ENCODE peak calls at places on chromosomes 13 and 19, in seven cellular contexts. B is activated naive CD4-positive, alpha-beta T cell; L is SJCRH30; P is left colon; E is stimulated activated CD4-positive, alpha-beta T cell treated with anti-CD3 and anti-CD28 coated beads, Interleukin-2, amount 100 ng/mL, for 4 hours; X is SK-N-DZ; F is GM13977. N is an unnamed sample.

GRCh38 chr13:110832531-110832930 is 82.3 kb downstream of the ANKRD10 start:
- DNase-seq in B (no peak), L (no peak), P (no peak), E (no peak), X (no peak), F (no peak), N (no peak)

GRCh38 chr19:34428549-34429285 is 536 bp downstream of the UBA2 start:
- DNase-seq in B (no peak), L (peak; percentile 42), P (peak; percentile 54), E (peak; percentile 3), X (peak; percentile 4), F (peak; percentile 65), N (peak; percentile 75)

GRCh38 chr13:20616059-20616797 is 49.3 kb downstream of the IFT88 start:
- DNase-seq in B (no peak), L (no peak), P (no peak), E (no peak), X (no peak), F (no peak), N (no peak)

GRCh38 chr13:113791761-113792160 is 32.7 kb downstream of the TMEM255B start:
- DNase-seq in B (no peak), L (no peak), P (no peak), E (no peak), X (no peak), F (no peak), N (no peak)

GRCh38 chr13:30355405-30355741 is 48.0 kb upstream of the KATNAL1 start:
- DNase-seq in B (peak; percentile 22), L (peak; percentile 81), P (peak; percentile 52), E (peak; percentile 10), X (peak; percentile 69), F (peak; percentile 62), N (peak; percentile 54)

GRCh38 chr13:101757446-101758039 is 305.1 kb downstream of the ITGBL1 start:
- DNase-seq in B (no peak), L (peak; percentile 52), P (no peak), E (no peak), X (peak; percentile 55), F (peak; percentile 36), N (peak; percentile 17)

GRCh38 chr13:84609716-84610115 is 727.4 kb upstream of the SLITRK1 start:
- DNase-seq in B (no peak), L (no peak), P (no peak), E (no peak), X (no peak), F (no peak), N (no peak)

GRCh38 chr13:111422352-111422751 is 101.9 kb downstream of the TEX29 start:
- DNase-seq in B (no peak), L (no peak), P (no peak), E (no peak), X (no peak), F (no peak), N (no peak)

GRCh38 chr19:49533551-49534488 is 6.0 kb downstream of the RCN3 start:
- DNase-seq in B (peak; percentile 87), L (no peak), P (peak; percentile 77), E (peak; percentile 78), X (peak; percentile 54), F (peak; percentile 83), N (peak; percentile 86)

GRCh38 chr13:64305246-64305645 is 2889.6 kb upstream of the PCDH20 start:
- DNase-seq in B (no peak), L (no peak), P (no peak), E (no peak), X (no peak), F (no peak), N (no peak)

GRCh38 chr13:47250141-47250540 is 353.3 kb upstream of the HTR2A start:
- DNase-seq in B (no peak), L (no peak), P (no peak), E (no peak), X (no peak), F (no peak), N (no peak)

GRCh38 chr19:35168261-35168660 is 13.7 kb downstream of the FXYD5 start:
- DNase-seq in B (no peak), L (no peak), P (no peak), E (no peak), X (no peak), F (no peak), N (peak; percentile 4)

GRCh38 chr19:19670070-19670551 is 1.5 kb downstream of the ZNF101 start:
- DNase-seq in B (no peak), L (no peak), P (no peak), E (no peak), X (no peak), F (no peak), N (no peak)

GRCh38 chr13:20182231-20182846 is 10.4 kb downstream of the GJB2 start:
- DNase-seq in B (no peak), L (peak; percentile 86), P (no peak), E (peak; percentile 39), X (peak; percentile 76), F (peak; percentile 86), N (peak; percentile 82)

N was measured in GM13976.